ENCODE peak calls at places on chromosomes 1 and 21, in nine cellular contexts. O, P, M, Q, I, W, G, K and Z are unnamed samples.

GRCh38 chr1:45880930-45881329 is 77.5 kb downstream of the MAST2 start:
- DNase-seq in G (no peak), O (no peak), Q (no peak), M (no peak), P (no peak), K (no peak), I (no peak), W (no peak), Z (no peak)

GRCh38 chr1:201093561-201093960 is 18.7 kb downstream of the CACNA1S start:
- DNase-seq in I (no peak), W (no peak), M (no peak), K (no peak), G (no peak), Q (no peak), P (no peak), O (no peak), Z (no peak)

GRCh38 chr1:226098870-226099832 is 36.6 kb downstream of the H3-3A start:
- DNase-seq in G (no peak), M (no peak), K (no peak), W (no peak), I (no peak), P (no peak), Q (no peak), O (no peak), Z (no peak)

GRCh38 chr1:58396150-58396549 is 150.4 kb downstream of the OMA1 start:
- DNase-seq in Q (no peak), O (no peak), I (no peak), K (no peak), P (no peak), G (no peak), W (no peak), M (no peak), Z (no peak)

GRCh38 chr1:219374167-219374566 is 200.5 kb downstream of the LYPLAL1 start:
- DNase-seq in Q (no peak), I (no peak), W (no peak), P (no peak), M (no peak), O (no peak), K (no peak), G (no peak), Z (no peak)

GRCh38 chr1:79497193-79497773 is 490.8 kb upstream of the ADGRL4 start:
- DNase-seq in G (peak; percentile 79), P (no peak), K (no peak), Q (no peak), I (peak; percentile 17), M (no peak), O (peak; percentile 62), W (peak; percentile 46), Z (no peak)

GRCh38 chr1:15777913-15778707 is 19.5 kb downstream of the FBLIM1 start:
- DNase-seq in K (no peak), Q (no peak), O (no peak), W (no peak), M (no peak), I (no peak), P (no peak), G (no peak), Z (no peak)

GRCh38 chr1:71464016-71464415 is 383.2 kb upstream of the ZRANB2 start:
- DNase-seq in K (no peak), I (no peak), W (no peak), O (no peak), G (no peak), P (no peak), M (no peak), Q (no peak), Z (no peak)

GRCh38 chr21:28069446-28069845 is 923.2 kb downstream of the LTN1 start:
- DNase-seq in P (no peak), O (no peak), I (no peak), Q (no peak), M (no peak), W (no peak), K (no peak), G (no peak), Z (no peak)

GRCh38 chr21:36126621-36127110 is 8.2 kb upstream of the CBR3 start:
- DNase-seq in O (no peak), M (no peak), I (no peak), G (no peak), P (no peak), K (no peak), Q (no peak), W (no peak), Z (no peak)

GRCh38 chr1:89763649-89763986 is 57.2 kb upstream of the LRRC8D start:
- DNase-seq in I (no peak), K (no peak), G (no peak), M (no peak), O (no peak), W (no peak), Q (no peak), P (no peak), Z (no peak)

GRCh38 chr1:205588691-205589445 is 42.9 kb downstream of the ELK4 start:
- DNase-seq in G (peak; percentile 75), K (no peak), I (peak; percentile 41), M (no peak), P (no peak), Q (no peak), W (peak; percentile 44), O (peak; percentile 53), Z (no peak)

DNA sequence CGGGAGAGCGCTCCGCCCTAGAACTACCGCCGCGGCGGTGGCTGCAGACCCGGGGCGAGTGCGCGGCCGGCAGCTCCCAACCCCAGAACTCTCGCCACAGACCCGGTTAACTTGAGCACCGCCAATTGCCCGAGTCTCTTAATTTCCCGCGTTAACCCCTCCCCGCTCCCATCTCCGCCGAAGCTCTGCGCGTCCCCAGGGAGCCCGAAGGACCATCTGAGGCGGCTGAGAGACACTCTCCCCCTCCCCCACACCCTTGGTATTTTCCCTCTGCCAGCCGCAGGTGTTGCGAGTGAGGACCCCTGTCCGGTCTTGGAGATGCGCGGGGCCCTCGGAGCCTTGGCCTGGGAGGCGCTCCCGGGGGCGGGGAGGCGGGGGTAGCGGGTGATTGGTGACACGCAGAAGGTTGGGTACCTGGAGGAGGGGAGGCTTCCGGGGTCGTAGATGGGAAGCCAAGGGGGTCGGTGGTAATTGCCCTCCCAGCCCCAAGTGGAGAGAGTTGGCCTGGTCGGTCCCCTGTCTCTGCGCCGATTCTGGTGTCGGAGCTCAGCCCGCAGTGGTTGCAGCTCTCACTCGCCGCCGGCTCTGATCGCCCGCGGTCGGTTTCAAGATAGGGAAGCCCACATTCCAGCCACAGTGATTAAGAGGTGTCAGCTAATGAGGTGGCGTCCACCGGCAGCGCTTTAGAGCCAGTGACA is 858 bp upstream of the SUSD4 start:
- DNase-seq in I (no peak), K (no peak), Q (no peak), G (no peak), O (no peak), P (no peak), M (no peak), W (peak; percentile 49), Z (no peak)
- H3K4me3 ChIP-seq in I (peak overlapping the region; percentile 31), K (peak overlapping the region; percentile 26), Q (peak overlapping the region; percentile 72), G (no peak overlapping the region), O (peak overlapping the region; percentile 29), P (peak overlapping the region; percentile 24), M (peak overlapping the region; percentile 64), W (peak overlapping the region; percentile 60), Z (peak overlapping the region; percentile 15)

GRCh38 chr1:198641966-198642656 is 3.3 kb downstream of the PTPRC start:
- DNase-seq in I (no peak), Q (no peak), W (no peak), G (no peak), M (no peak), K (no peak), O (no peak), P (no peak), Z (no peak)

GRCh38 chr1:198643001-198643400 is 4.2 kb downstream of the PTPRC start:
- DNase-seq in G (no peak), I (no peak), O (no peak), K (no peak), P (no peak), M (no peak), Q (no peak), W (no peak), Z (no peak)

GRCh38 chr1:198639581-198640235 is 868 bp downstream of the PTPRC start:
- DNase-seq in O (no peak), Q (no peak), W (no peak), I (no peak), G (peak; percentile 61), K (no peak), M (no peak), P (no peak), Z (no peak)

GRCh38 chr1:198643827-198644226 is 5.0 kb downstream of the PTPRC start:
- DNase-seq in I (no peak), O (no peak), Q (no peak), P (no peak), W (no peak), G (no peak), M (no peak), K (no peak), Z (no peak)

GRCh38 chr1:198641506-198641905 is 2.7 kb downstream of the PTPRC start:
- DNase-seq in Q (no peak), I (no peak), O (no peak), P (no peak), K (no peak), W (no peak), M (no peak), G (peak; percentile 54), Z (no peak)
- H3K4me1 ChIP-seq in Q (no peaks in the 10 kb centered on the region), I (no peaks in the 10 kb centered on the region), O (no peaks in the 10 kb centered on the region), P (peaks cover 5% of the 10 kb centered on the region), K (no peaks in the 10 kb centered on the region), W (no peaks in the 10 kb centered on the region), M (peaks cover 8% of the 10 kb centered on the region), G (peaks cover 67% of the 10 kb centered on the region), Z (peaks cover 53% of the 10 kb centered on the region)

DNA sequence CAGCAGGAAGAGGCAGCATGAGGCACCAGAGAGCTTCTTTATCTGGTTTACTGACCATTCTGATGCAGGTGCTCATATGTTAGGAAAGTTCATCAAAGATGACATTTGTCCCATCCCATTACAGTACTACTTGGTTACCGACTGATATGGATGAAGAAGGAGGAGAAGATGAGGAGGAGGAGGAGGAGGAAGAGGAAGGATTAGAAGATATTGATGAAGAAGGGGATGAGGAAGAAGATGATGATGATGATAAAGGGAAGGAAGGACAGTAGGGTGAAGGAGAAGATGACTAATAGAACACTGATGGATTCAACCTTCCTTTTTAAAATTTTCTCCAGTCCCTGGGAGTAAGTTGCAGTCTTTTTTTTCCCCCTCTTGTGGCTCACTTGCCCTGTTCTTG is 45.1 kb downstream of the ABL2 start:
- DNase-seq in O (no peak), M (no peak), I (no peak), Q (no peak), K (no peak), W (no peak), P (no peak), G (no peak), Z (no peak)
- H3K4me3 ChIP-seq in O (no peak overlapping the region), M (no peak overlapping the region), I (no peak overlapping the region), Q (no peak overlapping the region), K (no peak overlapping the region), W (no peak overlapping the region), P (no peak overlapping the region), G (no peak overlapping the region), Z (no peak overlapping the region)

DNA sequence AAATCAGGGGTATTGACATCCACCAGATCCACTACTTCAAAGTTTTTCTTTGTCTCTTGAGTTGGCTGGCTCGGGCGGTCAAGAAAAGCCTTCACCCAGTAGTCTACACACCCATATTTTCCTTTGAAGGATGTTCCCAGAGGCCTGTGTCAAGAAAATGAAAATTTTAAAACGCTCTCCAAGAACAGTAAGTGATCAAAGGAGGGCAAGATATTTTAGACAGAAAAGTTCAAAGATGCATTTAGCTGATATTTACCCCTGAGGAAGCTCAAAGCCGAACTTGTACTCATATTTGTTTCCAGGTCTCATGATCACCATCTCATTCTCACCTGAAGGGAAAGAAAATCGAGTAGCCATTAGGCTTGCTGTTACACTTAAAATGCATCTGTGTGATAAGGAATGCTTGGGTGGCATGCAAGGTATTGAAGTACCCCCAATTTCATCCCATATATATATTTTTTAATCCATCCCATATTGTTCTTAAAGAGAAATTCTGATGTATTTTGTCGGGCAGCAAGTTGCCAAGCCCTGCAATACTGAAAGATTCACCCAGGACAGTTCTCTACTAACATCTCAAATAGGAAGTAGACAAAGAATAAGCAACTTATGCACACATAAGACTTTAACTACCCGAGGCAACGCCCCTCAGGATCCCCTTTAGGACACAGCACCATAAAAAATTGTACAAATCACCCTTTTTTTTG is 1.1 kb downstream of the TXNIP start:
- DNase-seq in K (no peak), Q (no peak), P (no peak), W (no peak), M (no peak), I (no peak), G (no peak), O (no peak), Z (no peak)
- H3K4me1 ChIP-seq in K (peaks cover 21% of the 10 kb centered on the region), Q (peaks cover 91% of the 10 kb centered on the region), P (peaks cover 75% of the 10 kb centered on the region), W (peaks cover 36% of the 10 kb centered on the region), M (peaks cover 30% of the 10 kb centered on the region), I (peaks cover 67% of the 10 kb centered on the region), G (peaks cover 49% of the 10 kb centered on the region), O (peaks cover 21% of the 10 kb centered on the region), Z (peaks cover 50% of the 10 kb centered on the region)